ENCODE peak calls at places on chromosomes 2 and 18, in eight cellular contexts. O, A, U, C, Q, K, L and Z are unnamed samples.
A peak's percentile ranks its signal among the peaks of the same experiment; 100 is the strongest.

GRCh38 chr18:48765053-48765452 is 185.7 kb downstream of the SMAD7 start:
- DNase-seq in O (no peak), A (no peak), U (no peak), C (no peak), Q (no peak), K (no peak), L (no peak), Z (no peak)

GRCh38 chr18:45248240-45248903 is 366.9 kb upstream of the SLC14A2 start:
- DNase-seq in O (no peak), A (peak; percentile 74), U (no peak), C (no peak), Q (peak; percentile 59), K (no peak), L (no peak), Z (no peak)

GRCh38 chr2:109084341-109084740 is 44.7 kb upstream of the SH3RF3 start:
- DNase-seq in O (no peak), A (no peak), U (no peak), C (no peak), Q (no peak), K (no peak), L (no peak), Z (no peak)

GRCh38 chr2:67456441-67456840 is 59.3 kb downstream of the ETAA1 start:
- DNase-seq in O (no peak), A (no peak), U (no peak), C (no peak), Q (no peak), K (no peak), L (no peak), Z (no peak)

GRCh38 chr2:222307978-222308479 is 9.2 kb upstream of the PAX3 start:
- DNase-seq in O (no peak), A (no peak), U (no peak), C (no peak), Q (no peak), K (no peak), L (no peak), Z (no peak)

GRCh38 chr2:153404792-153405191 is 73.8 kb downstream of the RPRM start:
- DNase-seq in O (no peak), A (no peak), U (no peak), C (no peak), Q (no peak), K (no peak), L (no peak), Z (no peak)

GRCh38 chr2:205270689-205271088 is 411.6 kb upstream of the NRP2 start:
- DNase-seq in O (no peak), A (no peak), U (no peak), C (no peak), Q (no peak), K (no peak), L (no peak), Z (no peak)

GRCh38 chr18:45667056-45667455 is 51.8 kb downstream of the SLC14A2 start:
- DNase-seq in O (no peak), A (no peak), U (no peak), C (no peak), Q (no peak), K (no peak), L (no peak), Z (no peak)

GRCh38 chr2:219851801-219852481 is 224.5 kb downstream of the SLC4A3 start:
- DNase-seq in O (no peak), A (peak; percentile 51), U (no peak), C (peak; percentile 25), Q (no peak), K (no peak), L (no peak), Z (no peak)

GRCh38 chr2:227163998-227164744 is at the start of the genes COL4A3 and COL4A4:
- DNase-seq in O (no peak), A (peak; percentile 53), U (peak; percentile 61), C (no peak), Q (no peak), K (no peak), L (no peak), Z (no peak)

GRCh38 chr2:239943991-239944441 is 81.1 kb downstream of the NDUFA10 start:
- DNase-seq in O (no peak), A (no peak), U (no peak), C (no peak), Q (no peak), K (no peak), L (no peak), Z (no peak)

GRCh38 chr2:145220496-145220895 is 700.6 kb upstream of the ZEB2 start:
- DNase-seq in O (no peak), A (peak; percentile 36), U (no peak), C (no peak), Q (no peak), K (no peak), L (no peak), Z (peak; percentile 21)

GRCh38 chr2:143939976-143940375 is 579.9 kb downstream of the ZEB2 start:
- DNase-seq in O (no peak), A (peak; percentile 65), U (no peak), C (no peak), Q (no peak), K (no peak), L (no peak), Z (no peak)

GRCh38 chr2:143068094-143068890 is 60.9 kb upstream of the ARHGAP15 start:
- DNase-seq in O (no peak), A (no peak), U (no peak), C (no peak), Q (no peak), K (no peak), L (no peak), Z (no peak)

GRCh38 chr2:8803658-8804379 is 33.6 kb downstream of the KIDINS220 start:
- DNase-seq in O (no peak), A (peak; percentile 82), U (peak; percentile 91), C (peak; percentile 73), Q (peak; percentile 45), K (peak; percentile 30), L (peak; percentile 2), Z (no peak)

GRCh38 chr2:181243319-181243718 is 213.9 kb upstream of the ITGA4 start:
- DNase-seq in O (no peak), A (no peak), U (no peak), C (no peak), Q (no peak), K (no peak), L (no peak), Z (no peak)

GRCh38 chr2:119491776-119492525 is 32.3 kb downstream of the SCTR start:
- DNase-seq in O (no peak), A (peak; percentile 67), U (peak; percentile 49), C (peak; percentile 85), Q (peak; percentile 41), K (no peak), L (no peak), Z (no peak)

GRCh38 chr2:77629529-77629928 is 107.4 kb upstream of the LRRTM4 start:
- DNase-seq in O (no peak), A (no peak), U (no peak), C (no peak), Q (no peak), K (no peak), L (no peak), Z (no peak)

GRCh38 chr18:48750485-48751175 is 200.1 kb downstream of the SMAD7 start:
- DNase-seq in O (no peak), A (no peak), U (no peak), C (no peak), Q (no peak), K (no peak), L (no peak), Z (no peak)

GRCh38 chr2:63790913-63791312 is 50.8 kb upstream of the UGP2 start:
- DNase-seq in O (no peak), A (peak; percentile 92), U (no peak), C (peak; percentile 48), Q (peak; percentile 55), K (no peak), L (no peak), Z (no peak)

GRCh38 chr2:59490994-59491393 is 1062.5 kb downstream of the BCL11A start:
- DNase-seq in O (no peak), A (no peak), U (no peak), C (no peak), Q (no peak), K (no peak), L (no peak), Z (no peak)